ENCODE peak calls at places on chromosomes 13 and 19, in six cellular contexts. Y is HFF-Myc; U is psoas muscle; X is A549; B is HFFc6; I is activated CD8-positive, alpha-beta T cell treated with anti-CD3 and anti-CD28 coated beads for 36 hours. M is an unnamed sample.

GRCh38 chr19:7943444-7944176 is at the start of gene TIMM44:
- DNase-seq in I (peak), Y (peak), U (peak), X (peak), B (peak), M (peak)

GRCh38 chr13:102977471-102977870 is 88.7 kb downstream of the SLC10A2 start:
- DNase-seq in Y (no peak), U (no peak), B (no peak), X (no peak), I (no peak), M (no peak)

GRCh38 chr13:114111577-114111976 is 20.8 kb downstream of the RASA3 start:
- DNase-seq in I (peak), B (peak), U (peak), X (no peak), Y (no peak), M (no peak)

GRCh38 chr13:32225494-32225931 is 89.7 kb downstream of the ZAR1L start:
- DNase-seq in Y (peak), U (no peak), B (peak), I (no peak), X (no peak), M (no peak)

GRCh38 chr19:36030264-36031148 is 2.2 kb downstream of the CLIP3 start:
- DNase-seq in X (no peak), U (no peak), B (peak), Y (no peak), I (no peak), M (no peak)

GRCh38 chr19:44113138-44113783 is at the start of gene ZNF225:
- DNase-seq in I (peak), U (peak), B (peak), X (peak), Y (peak), M (peak)

GRCh38 chr13:74114202-74114601 is 20.0 kb downstream of the KLF12 start:
- DNase-seq in X (no peak), I (no peak), Y (no peak), U (no peak), B (peak), M (no peak)

GRCh38 chr19:616732-617526 is 16.4 kb downstream of the POLRMT start:
- DNase-seq in I (no peak), X (no peak), Y (no peak), B (no peak), U (no peak), M (no peak)

GRCh38 chr19:41904118-41904870 is 21.3 kb downstream of the ARHGEF1 start:
- DNase-seq in Y (no peak), U (no peak), B (no peak), X (peak), I (no peak), M (peak)

GRCh38 chr19:16412596-16413355 is 59.0 kb downstream of the EPS15L1 start:
- DNase-seq in U (no peak), B (no peak), Y (no peak), I (no peak), X (no peak), M (no peak)

GRCh38 chr13:106063591-106064308 is 471.7 kb downstream of the EFNB2 start:
- DNase-seq in U (no peak), Y (no peak), X (no peak), I (no peak), B (peak), M (no peak)

GRCh38 chr19:51398096-51398704 is 7.8 kb upstream of the C19orf84 start:
- DNase-seq in B (peak), X (peak), I (no peak), U (no peak), Y (no peak), M (no peak)

GRCh38 chr13:109485136-109485794 is 301.1 kb downstream of the IRS2 start:
- DNase-seq in X (no peak), U (no peak), B (no peak), Y (no peak), I (no peak), M (no peak)

GRCh38 chr13:113129921-113130750 is 7.5 kb downstream of the F10 start:
- DNase-seq in X (no peak), B (no peak), U (no peak), Y (no peak), I (peak), M (no peak)

GRCh38 chr13:113072370-113072769 is 33.2 kb upstream of the F7 start:
- DNase-seq in I (no peak), U (no peak), B (no peak), X (no peak), Y (no peak), M (no peak)

GRCh38 chr13:111216166-111216960 is 101.3 kb downstream of the ARHGEF7 start:
- DNase-seq in I (peak), U (peak), X (peak), B (no peak), Y (no peak), M (peak)

GRCh38 chr13:94210826-94211225 is 268.7 kb downstream of the DCT start:
- DNase-seq in U (no peak), Y (no peak), X (no peak), B (no peak), I (peak), M (no peak)

GRCh38 chr19:32404939-32405430 is 585 bp upstream of the DPY19L3 start:
- DNase-seq in Y (no peak), U (peak), I (no peak), B (no peak), X (no peak), M (peak)

GRCh38 chr19:7926021-7926726 is at the start of gene CTXN1:
- DNase-seq in X (peak), Y (no peak), B (no peak), I (peak), U (peak), M (peak)

GRCh38 chr19:5104871-5105351 is 136.0 kb downstream of the KDM4B start:
- DNase-seq in I (no peak), B (no peak), Y (no peak), X (no peak), U (no peak), M (no peak)

GRCh38 chr13:42762251-42762650 is 19.1 kb upstream of the FAM216B start:
- DNase-seq in X (no peak), Y (no peak), B (peak), I (no peak), U (no peak), M (no peak)

GRCh38 chr19:38588041-38588440 is 29.7 kb downstream of the MAP4K1 start:
- DNase-seq in I (no peak), X (no peak), Y (no peak), U (no peak), B (no peak), M (no peak)

GRCh38 chr19:29772696-29773095 is 39.1 kb upstream of the CCNE1 start:
- DNase-seq in I (no peak), X (no peak), Y (no peak), U (no peak), B (no peak), M (no peak)

GRCh38 chr13:85798999-85799646 is at the start of gene SLITRK6:
- DNase-seq in B (peak), X (peak), U (no peak), I (no peak), Y (peak), M (peak)

GRCh38 chr13:26221721-26222522 is at the start of gene RNF6:
- DNase-seq in B (peak), U (peak), Y (peak), I (peak), X (peak), M (peak)
- TF ChIP-seq CTCF in B (peak), U (no peak), Y (no peak), I (no peak), X (no peak), M (no peak)

GRCh38 chr13:44238011-44238421 is 135.6 kb upstream of the SERP2 start:
- DNase-seq in X (no peak), Y (peak), B (no peak), U (no peak), I (no peak), M (no peak)

GRCh38 chr13:44244288-44244687 is 129.3 kb upstream of the SERP2 start:
- DNase-seq in I (no peak), U (no peak), X (no peak), Y (no peak), B (peak), M (no peak)

GRCh38 chr13:44241638-44242037 is 132.0 kb upstream of the SERP2 start:
- DNase-seq in X (no peak), Y (no peak), U (no peak), B (no peak), I (no peak), M (no peak)

GRCh38 chr13:44240611-44241010 is 133.0 kb upstream of the SERP2 start:
- DNase-seq in U (no peak), Y (no peak), I (no peak), X (no peak), B (no peak), M (no peak)

DNA sequence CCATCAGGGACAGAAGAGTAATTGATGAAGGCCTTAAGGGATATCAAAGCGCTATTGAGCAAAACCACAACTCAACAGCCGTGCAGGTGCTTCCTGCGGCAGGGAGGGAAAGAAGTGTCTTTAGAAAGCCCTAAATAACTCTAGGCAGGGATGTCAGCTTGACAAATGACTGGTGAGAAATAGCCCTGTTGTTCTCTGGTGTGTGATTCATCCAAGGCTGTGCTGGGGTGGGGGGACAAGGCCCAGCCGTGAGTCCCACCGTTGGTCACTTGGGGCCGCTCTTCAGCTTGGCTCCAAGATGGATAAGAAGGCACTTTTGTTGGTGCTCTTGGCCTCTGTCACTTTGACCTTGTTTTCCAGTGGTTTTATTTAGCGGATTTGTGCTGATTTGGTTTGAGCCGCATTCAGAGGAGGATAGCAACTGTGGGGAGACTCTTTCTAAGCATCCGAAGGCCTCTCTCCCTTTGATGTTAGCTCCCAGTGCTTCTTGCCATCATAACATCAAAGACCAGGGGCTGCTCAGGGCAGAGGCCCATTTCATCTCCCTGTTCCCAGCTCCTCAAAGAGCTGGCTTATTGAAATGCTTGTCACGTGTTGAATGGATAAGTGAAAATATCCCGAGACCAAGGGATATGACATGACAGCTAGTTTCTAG is 130.3 kb upstream of the SERP2 start:
- DNase-seq in Y (no peak), X (no peak), B (peak), U (peak), I (peak), M (no peak)
- TF ChIP-seq CTCF in Y (peak), X (no peak), B (peak), U (peak), I (no peak), M (no peak)

GRCh38 chr13:98150836-98151489 is 8.1 kb downstream of the FARP1 start:
- DNase-seq in U (no peak), B (no peak), X (no peak), Y (no peak), I (no peak), M (no peak)

GRCh38 chr13:98143601-98144500 is 957 bp downstream of the FARP1 start:
- DNase-seq in I (no peak), Y (no peak), U (peak), X (peak), B (peak), M (peak)

GRCh38 chr13:98144501-98145350 is 1.8 kb downstream of the FARP1 start:
- DNase-seq in U (no peak), I (no peak), B (peak), Y (peak), X (no peak), M (peak)

GRCh38 chr13:98143157-98143553 is 261 bp downstream of the FARP1 start:
- DNase-seq in I (no peak), B (no peak), Y (no peak), U (no peak), X (peak), M (no peak)

DNA sequence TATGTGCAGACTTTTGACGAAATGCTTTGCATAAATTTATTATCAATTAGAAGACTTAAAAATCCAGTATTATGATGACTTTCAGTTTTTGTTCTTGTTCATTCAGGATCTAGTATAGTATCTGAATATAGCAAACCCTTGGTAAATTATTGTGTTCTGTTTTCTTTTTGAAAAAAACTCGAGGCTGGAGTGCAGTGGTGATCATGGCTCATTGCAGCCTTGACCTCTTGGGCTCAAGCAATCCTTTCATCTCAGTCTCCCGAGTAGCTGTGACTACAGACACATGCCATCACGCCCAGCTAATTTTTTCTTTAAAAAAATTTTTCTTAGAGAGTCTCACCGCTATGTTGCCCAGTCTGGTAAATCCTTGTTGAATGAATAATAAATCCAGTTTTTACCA is 4.6 kb downstream of the FARP1 start:
- DNase-seq in U (no peak), B (peak), I (no peak), X (no peak), Y (no peak), M (no peak)
- TF ChIP-seq CTCF in U (no peak), B (peak), I (no peak), X (no peak), Y (no peak), M (no peak)

DNA sequence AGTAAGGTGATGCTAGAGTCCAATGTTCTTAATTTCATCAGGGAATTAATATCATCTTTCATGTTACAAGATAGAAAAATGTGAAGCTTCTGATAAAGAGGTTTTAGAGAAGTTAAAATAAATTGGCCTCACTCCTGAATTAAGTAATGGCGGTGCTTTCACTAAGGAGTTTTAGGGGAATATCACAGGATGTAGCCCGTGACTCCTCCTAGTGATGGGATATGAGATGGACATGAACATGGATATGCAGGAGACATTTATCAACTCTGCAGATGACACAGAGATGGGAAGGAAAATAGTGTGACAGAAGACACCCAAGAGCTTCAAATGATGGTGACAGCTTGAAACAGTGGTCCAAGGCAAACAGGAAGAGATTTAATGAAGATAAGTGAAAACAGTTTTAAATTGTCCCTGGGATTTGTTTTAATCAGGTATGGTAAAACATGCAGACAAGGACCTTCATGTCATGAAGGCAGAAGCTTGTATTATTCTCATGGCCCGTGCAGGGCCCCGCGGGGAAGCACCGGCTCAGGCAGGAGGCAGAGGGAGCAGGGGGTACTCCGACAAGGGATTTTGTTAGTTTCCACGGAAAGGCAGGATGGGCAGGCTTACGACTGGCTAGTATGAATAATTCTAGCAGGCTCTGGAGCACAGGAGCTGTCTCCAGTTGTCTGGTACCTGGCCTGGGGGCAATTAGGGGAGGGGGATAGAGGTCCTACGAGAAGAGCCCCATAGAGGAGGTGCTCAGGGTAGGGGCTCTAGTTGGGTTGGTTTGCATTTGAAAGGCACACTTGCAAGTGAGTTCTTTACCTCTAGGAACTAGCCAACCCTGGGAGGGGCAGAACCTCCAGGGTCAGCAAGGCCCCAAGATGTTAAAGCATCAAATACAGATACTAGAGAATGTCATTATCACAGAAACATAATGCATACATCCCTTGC is 38.7 kb upstream of the FARP1 start:
- DNase-seq in U (no peak), B (peak), Y (no peak), X (peak), I (no peak), M (no peak)
- TF ChIP-seq CTCF in U (no peak), B (peak), Y (no peak), X (no peak), I (no peak), M (no peak)

GRCh38 chr13:70714993-70715392 is 606.7 kb upstream of the KLHL1 start:
- DNase-seq in X (no peak), B (no peak), U (no peak), I (no peak), Y (no peak), M (no peak)
- TF ChIP-seq CTCF in X (no peak), B (no peak), U (no peak), I (no peak), Y (no peak), M (no peak)

GRCh38 chr19:40807147-40808020 is 8.4 kb downstream of the EGLN2 start:
- DNase-seq in I (peak), B (no peak), U (no peak), Y (no peak), X (peak), M (peak)
- TF ChIP-seq CTCF in I (peak), B (peak), U (no peak), Y (peak), X (peak), M (peak)

GRCh38 chr13:72804301-72804700 is 22.4 kb downstream of the PIBF1 start:
- DNase-seq in U (no peak), Y (no peak), B (no peak), I (no peak), X (no peak), M (no peak)

DNA sequence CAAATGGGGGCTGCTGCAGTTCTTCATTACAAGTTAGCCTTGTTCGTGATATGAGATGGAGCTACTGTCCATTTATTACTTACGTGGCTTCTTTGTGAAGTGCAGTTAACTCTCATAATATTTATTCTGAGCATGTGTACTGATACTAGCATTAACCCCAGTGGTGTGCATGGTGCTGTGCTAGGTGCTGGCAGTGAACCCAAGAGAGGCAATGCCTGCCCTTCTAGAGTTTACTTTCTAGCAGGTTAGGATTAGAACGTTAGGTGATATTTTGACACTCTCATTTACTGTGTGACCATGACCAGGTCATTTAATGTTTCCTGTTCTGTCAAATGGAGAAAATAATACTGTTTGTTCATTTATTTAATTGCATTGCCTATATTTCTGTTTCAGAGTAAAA is 16.9 kb downstream of the PIBF1 start:
- DNase-seq in Y (no peak), I (no peak), B (no peak), U (no peak), X (no peak), M (no peak)
- TF ChIP-seq CTCF in Y (no peak), I (no peak), B (no peak), U (no peak), X (no peak), M (no peak)

GRCh38 chr19:10516671-10517286 is 468 bp downstream of the S1PR5 start:
- DNase-seq in B (peak), Y (no peak), X (no peak), U (no peak), I (no peak), M (no peak)

GRCh38 chr19:10517760-10518443 is 655 bp upstream of the S1PR5 start:
- DNase-seq in U (no peak), B (peak), Y (no peak), X (peak), I (no peak), M (no peak)

GRCh38 chr19:10517361-10517759 is at the start of gene S1PR5:
- DNase-seq in X (peak), I (no peak), B (no peak), Y (no peak), U (no peak), M (no peak)

GRCh38 chr19:10519421-10519820 is 2.2 kb upstream of the S1PR5 start:
- DNase-seq in I (no peak), B (no peak), Y (no peak), U (no peak), X (no peak), M (no peak)

DNA sequence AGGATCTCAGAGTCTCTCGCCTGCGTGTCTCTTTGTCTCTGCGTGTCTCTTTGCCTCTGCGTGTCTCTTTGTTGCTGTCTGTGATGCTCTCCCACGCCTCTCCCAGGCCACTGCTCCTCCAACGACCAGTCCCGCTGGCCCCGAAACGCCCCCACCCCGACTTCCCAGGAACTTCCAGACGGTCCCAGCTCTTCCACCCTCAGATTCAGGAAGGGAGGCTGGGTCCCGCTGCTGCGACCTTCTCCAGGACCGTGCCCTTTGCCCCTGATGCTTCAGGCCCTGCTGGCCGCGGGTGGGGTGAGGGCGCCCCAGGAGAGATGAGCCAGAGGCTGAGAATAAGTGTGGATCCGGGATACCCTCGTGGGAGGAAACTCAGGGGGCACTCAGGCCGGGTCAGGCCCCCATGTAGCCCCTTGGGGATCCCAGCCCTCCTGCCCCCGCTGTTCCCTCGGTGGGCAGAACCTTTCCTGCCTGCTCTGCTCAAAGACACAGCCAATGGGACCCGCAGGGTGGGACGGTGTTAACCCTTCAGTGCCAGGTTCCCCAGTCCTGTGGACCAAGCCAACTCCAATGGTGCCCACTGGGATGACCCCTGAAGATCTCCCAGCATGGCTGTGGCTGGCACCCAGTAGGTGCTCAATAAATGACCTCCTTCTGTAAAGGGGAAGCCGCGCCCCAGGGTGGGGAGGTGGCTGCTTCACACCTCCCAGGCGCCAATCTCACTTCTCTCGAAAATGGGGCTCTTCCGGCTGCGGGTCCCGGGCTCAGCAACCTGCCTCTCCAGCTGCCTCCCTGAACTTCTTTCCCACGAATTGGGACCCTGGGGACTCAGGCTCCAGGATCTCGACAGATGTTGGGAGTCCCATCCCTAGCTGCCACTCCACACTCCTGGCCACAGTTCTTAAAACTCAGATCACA is 1.5 kb upstream of the S1PR5 start:
- DNase-seq in B (no peak), Y (no peak), X (no peak), U (no peak), I (peak), M (no peak)
- TF ChIP-seq CTCF in B (no peak), Y (no peak), X (no peak), U (no peak), I (no peak), M (no peak)

GRCh38 chr19:49872245-49873148 is 4.7 kb downstream of the AKT1S1 start:
- DNase-seq in I (no peak), B (no peak), U (peak), Y (no peak), X (no peak), M (no peak)
- TF ChIP-seq CTCF in I (no peak), B (no peak), U (no peak), Y (no peak), X (no peak), M (no peak)

M was measured in colonic mucosa.